ENCODE peak calls at places on chromosomes 12 and 14, in five cellular contexts. W, K, B, G and Z are unnamed samples.

GRCh38 chr12:6307521-6307920 is 3.0 kb upstream of the PLEKHG6 start:
- DNase-seq in K (no peak), B (no peak), W (no peak), G (no peak), Z (no peak)

GRCh38 chr12:50764116-50764860 is 387 bp downstream of the ATF1 start:
- DNase-seq in G (peak; percentile 40), K (peak; percentile 28), W (no peak), B (peak; percentile 80), Z (peak; percentile 33)

GRCh38 chr12:97680751-97681150 is 218.1 kb downstream of the RMST start:
- DNase-seq in G (no peak), B (no peak), W (no peak), K (no peak), Z (no peak)

GRCh38 chr12:109827566-109828550 is 5.3 kb downstream of the TRPV4 start:
- DNase-seq in B (no peak), K (no peak), G (peak; percentile 30), W (no peak), Z (peak; percentile 58)

GRCh38 chr12:94831081-94831747 is 172.3 kb downstream of the NDUFA12 start:
- DNase-seq in W (no peak), K (no peak), G (no peak), B (peak; percentile 94), Z (no peak)

GRCh38 chr12:101076940-101077351 is 133.1 kb downstream of the SLC5A8 start:
- DNase-seq in W (no peak), G (peak; percentile 34), K (peak; percentile 14), B (no peak), Z (peak; percentile 24)

GRCh38 chr14:105021656-105022275 is 883 bp upstream of the CDCA4 start:
- DNase-seq in K (peak; percentile 43), B (peak; percentile 44), W (no peak), G (peak; percentile 37), Z (peak; percentile 72)

GRCh38 chr14:90641111-90642010 is 174.9 kb downstream of the TTC7B start:
- DNase-seq in W (no peak), B (no peak), K (no peak), G (no peak), Z (peak; percentile 74)

GRCh38 chr12:119913931-119914330 is 36.8 kb upstream of the CIT start:
- DNase-seq in G (no peak), K (no peak), B (no peak), W (no peak), Z (no peak)

GRCh38 chr14:22882529-22883190 is 362 bp upstream of the REM2 start:
- DNase-seq in B (peak; percentile 46), K (peak; percentile 47), W (no peak), G (peak; percentile 44), Z (no peak)

GRCh38 chr12:6052206-6052939 is 72.1 kb downstream of the VWF start:
- DNase-seq in B (no peak), G (no peak), K (no peak), W (no peak), Z (no peak)

GRCh38 chr12:50533203-50533584 is 28.4 kb downstream of the DIP2B start:
- DNase-seq in K (no peak), W (no peak), B (no peak), G (peak; percentile 41), Z (no peak)

GRCh38 chr12:44174053-44174452 is 338.2 kb downstream of the TMEM117 start:
- DNase-seq in B (no peak), W (no peak), K (no peak), G (no peak), Z (no peak)

GRCh38 chr12:90959538-90960139 is 4.7 kb upstream of the CCER1 start:
- DNase-seq in K (peak; percentile 72), B (peak; percentile 52), G (peak; percentile 76), W (no peak), Z (no peak)

GRCh38 chr12:61414470-61414869 is 845.7 kb upstream of the USP15 start:
- DNase-seq in G (no peak), B (no peak), K (no peak), W (no peak), Z (no peak)

GRCh38 chr12:71476513-71476912 is 36.9 kb downstream of the LGR5 start:
- DNase-seq in W (peak; percentile 68), K (peak; percentile 53), G (peak; percentile 66), B (no peak), Z (no peak)

GRCh38 chr12:107590369-107591094 is 95.1 kb upstream of the PWP1 start:
- DNase-seq in G (no peak), B (no peak), W (no peak), K (no peak), Z (no peak)

GRCh38 chr14:73696466-73697390 is 17.5 kb downstream of the PNMA1 start:
- DNase-seq in B (no peak), K (peak; percentile 51), G (peak; percentile 42), W (no peak), Z (no peak)

GRCh38 chr12:27542628-27543027 is 18.6 kb downstream of the PPFIBP1 start:
- DNase-seq in G (peak; percentile 93), W (peak; percentile 87), B (no peak), K (peak; percentile 90), Z (no peak)

GRCh38 chr14:93160353-93160801 is 24.3 kb downstream of the MOAP1 start:
- DNase-seq in G (peak; percentile 28), K (no peak), B (peak; percentile 33), W (no peak), Z (no peak)

GRCh38 chr12:111407371-111408115 is 1.8 kb downstream of the SH2B3 start:
- DNase-seq in W (no peak), K (no peak), B (no peak), G (no peak), Z (no peak)

GRCh38 chr14:23665302-23666016 is 29.3 kb downstream of the DHRS2 start:
- DNase-seq in G (no peak), K (no peak), B (no peak), W (no peak), Z (no peak)

GRCh38 chr12:1705774-1706173 is 14.9 kb downstream of the ADIPOR2 start:
- DNase-seq in G (no peak), W (no peak), B (no peak), K (no peak), Z (no peak)

GRCh38 chr12:88663001-88663400 is 82.7 kb upstream of the KITLG start:
- DNase-seq in W (no peak), K (no peak), B (no peak), G (peak; percentile 52), Z (peak; percentile 36)

GRCh38 chr14:24659916-24660570 is 26.1 kb upstream of the GZMB start:
- DNase-seq in G (no peak), K (no peak), B (no peak), W (no peak), Z (no peak)

GRCh38 chr14:65585216-65585615 is 172.7 kb downstream of the FUT8 start:
- DNase-seq in W (no peak), G (no peak), K (no peak), B (no peak), Z (no peak)